ENCODE peak calls at places on chromosomes 1 and 21, in six cellular contexts. One of them, this sample, is unnamed.

GRCh38 chr1:230900984-230901383 is 32.7 kb upstream of the C1orf198 start:
- DNase-seq in iPS-NIHi11: no peak
- DNase-seq in activated gamma-delta T cell treated with Interleukin-2 at 50 U/mL for 16 hours: no peak
- DNase-seq in amniotic stem cell: no peak
- DNase-seq in brain microvascular endothelial cell: no peak
- DNase-seq in fibroblast of mammary gland: no peak
- DNase-seq in this sample: no peak

GRCh38 chr1:175373786-175374623 is 181.4 kb upstream of the KIAA0040 start:
- DNase-seq in fibroblast of mammary gland: no peak
- DNase-seq in activated gamma-delta T cell treated with Interleukin-2 at 50 U/mL for 16 hours: no peak
- DNase-seq in iPS-NIHi11: peak; percentile 84
- DNase-seq in brain microvascular endothelial cell: peak; percentile 1
- DNase-seq in amniotic stem cell: no peak
- DNase-seq in this sample: peak; percentile 79

GRCh38 chr1:10651377-10651776 is 145.1 kb downstream of the CASZ1 start:
- DNase-seq in iPS-NIHi11: peak; percentile 76
- DNase-seq in activated gamma-delta T cell treated with Interleukin-2 at 50 U/mL for 16 hours: no peak
- DNase-seq in brain microvascular endothelial cell: no peak
- DNase-seq in fibroblast of mammary gland: no peak
- DNase-seq in amniotic stem cell: no peak
- DNase-seq in this sample: no peak

GRCh38 chr1:20493839-20494608 is 8.0 kb upstream of the CAMK2N1 start:
- DNase-seq in amniotic stem cell: peak; percentile 64
- DNase-seq in iPS-NIHi11: peak; percentile 84
- DNase-seq in activated gamma-delta T cell treated with Interleukin-2 at 50 U/mL for 16 hours: peak; percentile 84
- DNase-seq in brain microvascular endothelial cell: peak; percentile 68
- DNase-seq in fibroblast of mammary gland: peak; percentile 95
- DNase-seq in this sample: peak; percentile 94

GRCh38 chr1:8276173-8276914 is 41.6 kb upstream of the SLC45A1 start:
- DNase-seq in fibroblast of mammary gland: no peak
- DNase-seq in activated gamma-delta T cell treated with Interleukin-2 at 50 U/mL for 16 hours: no peak
- DNase-seq in brain microvascular endothelial cell: no peak
- DNase-seq in amniotic stem cell: no peak
- DNase-seq in iPS-NIHi11: no peak
- DNase-seq in this sample: peak; percentile 36

GRCh38 chr1:22140681-22141080 is 2.2 kb downstream of the WNT4 start:
- DNase-seq in brain microvascular endothelial cell: no peak
- DNase-seq in fibroblast of mammary gland: no peak
- DNase-seq in amniotic stem cell: no peak
- DNase-seq in activated gamma-delta T cell treated with Interleukin-2 at 50 U/mL for 16 hours: no peak
- DNase-seq in iPS-NIHi11: no peak
- DNase-seq in this sample: no peak

GRCh38 chr1:168180148-168180524 is 1.4 kb downstream of the TIPRL start:
- DNase-seq in iPS-NIHi11: no peak
- DNase-seq in amniotic stem cell: no peak
- DNase-seq in fibroblast of mammary gland: peak; percentile 17
- DNase-seq in activated gamma-delta T cell treated with Interleukin-2 at 50 U/mL for 16 hours: no peak
- DNase-seq in brain microvascular endothelial cell: no peak
- DNase-seq in this sample: no peak

GRCh38 chr1:41041866-41042265 is 20.3 kb upstream of the SLFNL1 start:
- DNase-seq in amniotic stem cell: no peak
- DNase-seq in iPS-NIHi11: no peak
- DNase-seq in activated gamma-delta T cell treated with Interleukin-2 at 50 U/mL for 16 hours: no peak
- DNase-seq in brain microvascular endothelial cell: no peak
- DNase-seq in fibroblast of mammary gland: peak; percentile 59
- DNase-seq in this sample: no peak

GRCh38 chr1:119374208-119374877 is 5.8 kb downstream of the HAO2 start:
- DNase-seq in brain microvascular endothelial cell: peak; percentile 30
- DNase-seq in amniotic stem cell: no peak
- DNase-seq in iPS-NIHi11: no peak
- DNase-seq in fibroblast of mammary gland: no peak
- DNase-seq in activated gamma-delta T cell treated with Interleukin-2 at 50 U/mL for 16 hours: no peak
- DNase-seq in this sample: no peak

GRCh38 chr1:153227810-153228209 is 10.4 kb downstream of the PRR9 start:
- DNase-seq in amniotic stem cell: no peak
- DNase-seq in activated gamma-delta T cell treated with Interleukin-2 at 50 U/mL for 16 hours: no peak
- DNase-seq in iPS-NIHi11: no peak
- DNase-seq in brain microvascular endothelial cell: no peak
- DNase-seq in fibroblast of mammary gland: no peak
- DNase-seq in this sample: no peak

GRCh38 chr1:236144446-236145150 is 2.3 kb downstream of the GPR137B start:
- DNase-seq in amniotic stem cell: no peak
- DNase-seq in iPS-NIHi11: no peak
- DNase-seq in fibroblast of mammary gland: no peak
- DNase-seq in activated gamma-delta T cell treated with Interleukin-2 at 50 U/mL for 16 hours: no peak
- DNase-seq in brain microvascular endothelial cell: no peak
- DNase-seq in this sample: peak; percentile 41

GRCh38 chr1:92728687-92729086 is 56.2 kb downstream of the EVI5 start:
- DNase-seq in brain microvascular endothelial cell: no peak
- DNase-seq in fibroblast of mammary gland: peak; percentile 34
- DNase-seq in amniotic stem cell: no peak
- DNase-seq in activated gamma-delta T cell treated with Interleukin-2 at 50 U/mL for 16 hours: no peak
- DNase-seq in iPS-NIHi11: no peak
- DNase-seq in this sample: no peak

GRCh38 chr1:161071886-161072371 is 2.2 kb upstream of the ARHGAP30 start:
- DNase-seq in iPS-NIHi11: peak; percentile 82
- DNase-seq in amniotic stem cell: no peak
- DNase-seq in activated gamma-delta T cell treated with Interleukin-2 at 50 U/mL for 16 hours: peak; percentile 51
- DNase-seq in brain microvascular endothelial cell: peak; percentile 32
- DNase-seq in fibroblast of mammary gland: peak; percentile 66
- DNase-seq in this sample: peak; percentile 72

GRCh38 chr1:1677718-1678580 is 14.6 kb downstream of the SLC35E2B start:
- DNase-seq in amniotic stem cell: no peak
- DNase-seq in brain microvascular endothelial cell: no peak
- DNase-seq in iPS-NIHi11: no peak
- DNase-seq in fibroblast of mammary gland: no peak
- DNase-seq in activated gamma-delta T cell treated with Interleukin-2 at 50 U/mL for 16 hours: peak; percentile 49
- DNase-seq in this sample: peak; percentile 49

GRCh38 chr1:67685558-67686271 is 714 bp downstream of the GADD45A start:
- DNase-seq in brain microvascular endothelial cell: peak; percentile 39
- DNase-seq in iPS-NIHi11: peak; percentile 27
- DNase-seq in amniotic stem cell: no peak
- DNase-seq in activated gamma-delta T cell treated with Interleukin-2 at 50 U/mL for 16 hours: peak; percentile 61
- DNase-seq in fibroblast of mammary gland: peak; percentile 54
- DNase-seq in this sample: no peak

GRCh38 chr1:162070825-162071224 is 1.3 kb downstream of the NOS1AP start:
- DNase-seq in iPS-NIHi11: no peak
- DNase-seq in activated gamma-delta T cell treated with Interleukin-2 at 50 U/mL for 16 hours: no peak
- DNase-seq in amniotic stem cell: no peak
- DNase-seq in brain microvascular endothelial cell: no peak
- DNase-seq in fibroblast of mammary gland: no peak
- DNase-seq in this sample: no peak

GRCh38 chr1:245604979-245605378 is 450.2 kb downstream of the KIF26B start:
- DNase-seq in activated gamma-delta T cell treated with Interleukin-2 at 50 U/mL for 16 hours: no peak
- DNase-seq in fibroblast of mammary gland: peak; percentile 72
- DNase-seq in iPS-NIHi11: no peak
- DNase-seq in amniotic stem cell: no peak
- DNase-seq in brain microvascular endothelial cell: no peak
- DNase-seq in this sample: no peak

GRCh38 chr1:15681346-15682290 is 2.5 kb upstream of the PLEKHM2 start:
- DNase-seq in activated gamma-delta T cell treated with Interleukin-2 at 50 U/mL for 16 hours: no peak
- DNase-seq in iPS-NIHi11: no peak
- DNase-seq in amniotic stem cell: no peak
- DNase-seq in fibroblast of mammary gland: peak; percentile 38
- DNase-seq in brain microvascular endothelial cell: no peak
- DNase-seq in this sample: no peak

GRCh38 chr1:50348449-50349241 is 74.6 kb downstream of the DMRTA2 start:
- DNase-seq in iPS-NIHi11: peak; percentile 84
- DNase-seq in amniotic stem cell: peak; percentile 32
- DNase-seq in fibroblast of mammary gland: peak; percentile 86
- DNase-seq in activated gamma-delta T cell treated with Interleukin-2 at 50 U/mL for 16 hours: peak; percentile 25
- DNase-seq in brain microvascular endothelial cell: peak; percentile 66
- DNase-seq in this sample: peak; percentile 42

GRCh38 chr1:201896951-201897391 is 8.3 kb downstream of the SHISA4 start:
- DNase-seq in amniotic stem cell: no peak
- DNase-seq in activated gamma-delta T cell treated with Interleukin-2 at 50 U/mL for 16 hours: no peak
- DNase-seq in iPS-NIHi11: no peak
- DNase-seq in fibroblast of mammary gland: peak; percentile 69
- DNase-seq in brain microvascular endothelial cell: no peak
- DNase-seq in this sample: no peak

GRCh38 chr1:27349784-27350672 is 8.2 kb downstream of the SYTL1 start:
- DNase-seq in activated gamma-delta T cell treated with Interleukin-2 at 50 U/mL for 16 hours: no peak
- DNase-seq in iPS-NIHi11: peak; percentile 82
- DNase-seq in brain microvascular endothelial cell: peak; percentile 53
- DNase-seq in amniotic stem cell: no peak
- DNase-seq in fibroblast of mammary gland: peak; percentile 66
- DNase-seq in this sample: peak; percentile 71

GRCh38 chr1:209607102-209607794 is 23.7 kb downstream of the CAMK1G start:
- DNase-seq in amniotic stem cell: no peak
- DNase-seq in activated gamma-delta T cell treated with Interleukin-2 at 50 U/mL for 16 hours: no peak
- DNase-seq in fibroblast of mammary gland: peak; percentile 43
- DNase-seq in brain microvascular endothelial cell: peak; percentile 18
- DNase-seq in iPS-NIHi11: no peak
- DNase-seq in this sample: no peak

GRCh38 chr21:45592208-45592619 is 50.0 kb upstream of the SLC19A1 start:
- DNase-seq in amniotic stem cell: no peak
- DNase-seq in brain microvascular endothelial cell: no peak
- DNase-seq in iPS-NIHi11: no peak
- DNase-seq in fibroblast of mammary gland: no peak
- DNase-seq in activated gamma-delta T cell treated with Interleukin-2 at 50 U/mL for 16 hours: peak; percentile 54
- DNase-seq in this sample: no peak

GRCh38 chr1:70486676-70487470 is 75.8 kb downstream of the CTH start:
- DNase-seq in brain microvascular endothelial cell: peak; percentile 88
- DNase-seq in iPS-NIHi11: no peak
- DNase-seq in fibroblast of mammary gland: peak; percentile 94
- DNase-seq in activated gamma-delta T cell treated with Interleukin-2 at 50 U/mL for 16 hours: no peak
- DNase-seq in amniotic stem cell: no peak
- DNase-seq in this sample: no peak

GRCh38 chr1:43705982-43706597 is 1.2 kb upstream of the ST3GAL3 start:
- DNase-seq in fibroblast of mammary gland: peak; percentile 15
- DNase-seq in amniotic stem cell: no peak
- DNase-seq in iPS-NIHi11: no peak
- DNase-seq in brain microvascular endothelial cell: no peak
- DNase-seq in activated gamma-delta T cell treated with Interleukin-2 at 50 U/mL for 16 hours: no peak
- DNase-seq in this sample: no peak

GRCh38 chr1:89952021-89952995 is 42.6 kb upstream of the ZNF326 start:
- DNase-seq in iPS-NIHi11: no peak
- DNase-seq in amniotic stem cell: no peak
- DNase-seq in fibroblast of mammary gland: peak; percentile 51
- DNase-seq in activated gamma-delta T cell treated with Interleukin-2 at 50 U/mL for 16 hours: no peak
- DNase-seq in brain microvascular endothelial cell: no peak
- DNase-seq in this sample: no peak

GRCh38 chr1:93489756-93490155 is 41.8 kb downstream of the FNBP1L start:
- DNase-seq in amniotic stem cell: no peak
- DNase-seq in activated gamma-delta T cell treated with Interleukin-2 at 50 U/mL for 16 hours: no peak
- DNase-seq in iPS-NIHi11: no peak
- DNase-seq in brain microvascular endothelial cell: no peak
- DNase-seq in fibroblast of mammary gland: no peak
- DNase-seq in this sample: no peak

GRCh38 chr1:4962836-4963235 is 308.4 kb downstream of the AJAP1 start:
- DNase-seq in amniotic stem cell: no peak
- DNase-seq in brain microvascular endothelial cell: no peak
- DNase-seq in activated gamma-delta T cell treated with Interleukin-2 at 50 U/mL for 16 hours: no peak
- DNase-seq in fibroblast of mammary gland: no peak
- DNase-seq in iPS-NIHi11: no peak
- DNase-seq in this sample: no peak

GRCh38 chr1:114832057-114832456 is 22.6 kb upstream of the SYCP1 start:
- DNase-seq in fibroblast of mammary gland: no peak
- DNase-seq in brain microvascular endothelial cell: no peak
- DNase-seq in amniotic stem cell: no peak
- DNase-seq in activated gamma-delta T cell treated with Interleukin-2 at 50 U/mL for 16 hours: no peak
- DNase-seq in iPS-NIHi11: no peak
- DNase-seq in this sample: no peak

GRCh38 chr1:51472349-51472748 is 46.7 kb downstream of the EPS15 start:
- DNase-seq in activated gamma-delta T cell treated with Interleukin-2 at 50 U/mL for 16 hours: no peak
- DNase-seq in iPS-NIHi11: no peak
- DNase-seq in brain microvascular endothelial cell: no peak
- DNase-seq in fibroblast of mammary gland: peak; percentile 12
- DNase-seq in amniotic stem cell: no peak
- DNase-seq in this sample: no peak

GRCh38 chr1:160403244-160403643 is 2.9 kb downstream of the VANGL2 start:
- DNase-seq in amniotic stem cell: no peak
- DNase-seq in iPS-NIHi11: no peak
- DNase-seq in fibroblast of mammary gland: no peak
- DNase-seq in brain microvascular endothelial cell: no peak
- DNase-seq in activated gamma-delta T cell treated with Interleukin-2 at 50 U/mL for 16 hours: no peak
- DNase-seq in this sample: no peak

GRCh38 chr1:215526147-215526845 is 40.8 kb upstream of the KCTD3 start:
- DNase-seq in iPS-NIHi11: peak; percentile 31
- DNase-seq in activated gamma-delta T cell treated with Interleukin-2 at 50 U/mL for 16 hours: no peak
- DNase-seq in amniotic stem cell: peak; percentile 37
- DNase-seq in brain microvascular endothelial cell: no peak
- DNase-seq in fibroblast of mammary gland: peak; percentile 69
- DNase-seq in this sample: no peak

GRCh38 chr1:172394167-172394751 is 26.2 kb upstream of the C1orf105 start:
- DNase-seq in iPS-NIHi11: no peak
- DNase-seq in activated gamma-delta T cell treated with Interleukin-2 at 50 U/mL for 16 hours: peak; percentile 64
- DNase-seq in fibroblast of mammary gland: no peak
- DNase-seq in amniotic stem cell: no peak
- DNase-seq in brain microvascular endothelial cell: no peak
- DNase-seq in this sample: no peak

GRCh38 chr1:246428542-246429308 is 78.4 kb downstream of the SMYD3 start:
- DNase-seq in brain microvascular endothelial cell: peak; percentile 93
- DNase-seq in activated gamma-delta T cell treated with Interleukin-2 at 50 U/mL for 16 hours: no peak
- DNase-seq in fibroblast of mammary gland: peak; percentile 97
- DNase-seq in amniotic stem cell: peak; percentile 87
- DNase-seq in iPS-NIHi11: no peak
- DNase-seq in this sample: no peak

GRCh38 chr1:224767031-224767430 is 150.9 kb downstream of the CNIH3 start:
- DNase-seq in fibroblast of mammary gland: no peak
- DNase-seq in activated gamma-delta T cell treated with Interleukin-2 at 50 U/mL for 16 hours: no peak
- DNase-seq in amniotic stem cell: no peak
- DNase-seq in iPS-NIHi11: no peak
- DNase-seq in brain microvascular endothelial cell: no peak
- DNase-seq in this sample: no peak

GRCh38 chr21:37220433-37220980 is 46.6 kb downstream of the VPS26C start:
- DNase-seq in iPS-NIHi11: peak; percentile 38
- DNase-seq in fibroblast of mammary gland: peak; percentile 60
- DNase-seq in activated gamma-delta T cell treated with Interleukin-2 at 50 U/mL for 16 hours: peak; percentile 22
- DNase-seq in amniotic stem cell: no peak
- DNase-seq in brain microvascular endothelial cell: peak; percentile 24
- DNase-seq in this sample: no peak

GRCh38 chr1:6998267-6998666 is 213.0 kb downstream of the CAMTA1 start:
- DNase-seq in brain microvascular endothelial cell: no peak
- DNase-seq in amniotic stem cell: no peak
- DNase-seq in fibroblast of mammary gland: no peak
- DNase-seq in iPS-NIHi11: peak; percentile 51
- DNase-seq in activated gamma-delta T cell treated with Interleukin-2 at 50 U/mL for 16 hours: no peak
- DNase-seq in this sample: peak; percentile 29